ENCODE peak calls at places on chromosomes 16 and 17, in six cellular contexts. U is MG63, A is MCF 10A, Z is GM04504, F is stomach, C is AG09309. H is an unnamed sample.

GRCh38 chr17:50731575-50732460 is 12.4 kb downstream of the LUC7L3 start:
- DNase-seq in U (no peak), A (no peak), Z (no peak), F (no peak), C (no peak), H (no peak)

GRCh38 chr16:21301168-21301894 is 23.2 kb upstream of the CRYM start:
- DNase-seq in U (peak), A (peak), Z (no peak), F (peak), C (no peak), H (no peak)

GRCh38 chr17:10616502-10617119 is 40.5 kb downstream of the MYH3 start:
- DNase-seq in U (peak), A (peak), Z (no peak), F (peak), C (peak), H (no peak)

GRCh38 chr16:80509872-80510271 is 30.9 kb upstream of the DYNLRB2 start:
- DNase-seq in U (no peak), A (no peak), Z (no peak), F (no peak), C (no peak), H (no peak)

GRCh38 chr17:82931696-82932060 is 91.9 kb upstream of the ZNF750 start:
- DNase-seq in U (peak), A (peak), Z (peak), F (peak), C (peak), H (peak)

GRCh38 chr16:86373502-86373901 is 136.8 kb upstream of the FOXF1 start:
- DNase-seq in U (no peak), A (no peak), Z (no peak), F (no peak), C (no peak), H (no peak)

GRCh38 chr16:84117482-84117843 is 721 bp upstream of the MBTPS1 start:
- DNase-seq in U (no peak), A (no peak), Z (no peak), F (no peak), C (no peak), H (no peak)

GRCh38 chr17:45668316-45668715 is 115.8 kb upstream of the CRHR1 start:
- DNase-seq in U (no peak), A (no peak), Z (no peak), F (no peak), C (no peak), H (no peak)

GRCh38 chr16:75494696-75495601 is at the start of gene CHST6:
- DNase-seq in U (no peak), A (no peak), Z (no peak), F (no peak), C (no peak), H (no peak)

GRCh38 chr17:10197362-10197720 is 1.1 kb downstream of the GAS7 start:
- DNase-seq in U (no peak), A (no peak), Z (no peak), F (no peak), C (no peak), H (no peak)

GRCh38 chr17:80991645-80992076 is at the start of gene CHMP6:
- DNase-seq in U (peak), A (peak), Z (peak), F (peak), C (no peak), H (no peak)

GRCh38 chr17:45248132-45248936 is 13.6 kb downstream of the SPATA32 start:
- DNase-seq in U (no peak), A (peak), Z (no peak), F (peak), C (no peak), H (no peak)

GRCh38 chr17:5126719-5127488 is 11.1 kb downstream of the USP6 start:
- DNase-seq in U (no peak), A (no peak), Z (no peak), F (no peak), C (no peak), H (no peak)

GRCh38 chr17:69723741-69724140 is 309.2 kb downstream of the MAP2K6 start:
- DNase-seq in U (no peak), A (peak), Z (no peak), F (no peak), C (no peak), H (no peak)

GRCh38 chr16:24816688-24817087 is 29.1 kb upstream of the SLC5A11 start:
- DNase-seq in U (no peak), A (no peak), Z (no peak), F (no peak), C (no peak), H (no peak)

GRCh38 chr16:14462811-14463210 is 167.2 kb downstream of the PARN start:
- DNase-seq in U (no peak), A (no peak), Z (no peak), F (no peak), C (no peak), H (no peak)

GRCh38 chr17:48012151-48012520 is 25.5 kb downstream of the COPZ2 start:
- DNase-seq in U (no peak), A (no peak), Z (no peak), F (peak), C (no peak), H (no peak)

GRCh38 chr16:50666658-50667496 is 14.2 kb downstream of the SNX20 start:
- DNase-seq in U (no peak), A (no peak), Z (no peak), F (no peak), C (no peak), H (no peak)

GRCh38 chr17:77337150-77337549 is 196.4 kb downstream of the SEC14L1 start:
- DNase-seq in U (no peak), A (no peak), Z (no peak), F (no peak), C (no peak), H (no peak)

GRCh38 chr16:11142951-11143740 is 112.9 kb downstream of the SOCS1 start:
- DNase-seq in U (no peak), A (no peak), Z (no peak), F (no peak), C (no peak), H (no peak)

GRCh38 chr17:27602721-27603445 is 28.1 kb upstream of the LGALS9 start:
- DNase-seq in U (peak), A (peak), Z (peak), F (peak), C (peak), H (no peak)

GRCh38 chr16:61179571-61179970 is 856.7 kb downstream of the CDH8 start:
- DNase-seq in U (no peak), A (no peak), Z (no peak), F (no peak), C (no peak), H (no peak)

GRCh38 chr16:9012848-9013507 is 49.3 kb upstream of the USP7 start:
- DNase-seq in U (no peak), A (no peak), Z (no peak), F (no peak), C (no peak), H (no peak)

GRCh38 chr17:1055751-1056645 is 59.1 kb downstream of the TIMM22 start:
- DNase-seq in U (peak), A (peak), Z (peak), F (peak), C (no peak), H (no peak)

GRCh38 chr16:66408181-66409048 is 18.7 kb upstream of the BEAN1 start:
- DNase-seq in U (peak), A (peak), Z (no peak), F (no peak), C (no peak), H (no peak)

GRCh38 chr16:4327782-4328579 is 12.1 kb downstream of the GLIS2 start:
- DNase-seq in U (peak), A (no peak), Z (no peak), F (peak), C (no peak), H (no peak)

GRCh38 chr16:30992931-30993816 is 8.2 kb downstream of the HSD3B7 start:
- DNase-seq in U (no peak), A (no peak), Z (no peak), F (no peak), C (no peak), H (no peak)

GRCh38 chr16:77273815-77274214 is 74.6 kb downstream of the SYCE1L start:
- DNase-seq in U (peak), A (peak), Z (no peak), F (no peak), C (peak), H (no peak)

GRCh38 chr16:55462241-55462640 is 16.8 kb upstream of the MMP2 start:
- DNase-seq in U (no peak), A (no peak), Z (no peak), F (no peak), C (no peak), H (no peak)

GRCh38 chr17:68456529-68457167 is 648 bp downstream of the WIPI1 start:
- DNase-seq in U (peak), A (peak), Z (peak), F (peak), C (peak), H (peak)

GRCh38 chr16:68423771-68424170 is 24.5 kb downstream of the SMPD3 start:
- DNase-seq in U (no peak), A (no peak), Z (no peak), F (no peak), C (no peak), H (no peak)

GRCh38 chr16:17368951-17369350 is 101.8 kb downstream of the XYLT1 start:
- DNase-seq in U (no peak), A (no peak), Z (no peak), F (no peak), C (no peak), H (no peak)

GRCh38 chr17:10327640-10328039 is 45.2 kb downstream of the MYH13 start:
- DNase-seq in U (peak), A (peak), Z (peak), F (peak), C (peak), H (peak)

GRCh38 chr16:81495321-81496234 is 51.0 kb downstream of the CMIP start:
- DNase-seq in U (no peak), A (no peak), Z (no peak), F (peak), C (no peak), H (no peak)

GRCh38 chr16:48597563-48598392 is 12.2 kb downstream of the N4BP1 start:
- DNase-seq in U (no peak), A (no peak), Z (no peak), F (no peak), C (no peak), H (no peak)

GRCh38 chr17:75069783-75070182 is 18.0 kb upstream of the SLC16A5 start:
- DNase-seq in U (no peak), A (peak), Z (no peak), F (peak), C (no peak), H (no peak)

GRCh38 chr17:70653850-70654249 is 484.5 kb downstream of the KCNJ2 start:
- DNase-seq in U (no peak), A (no peak), Z (no peak), F (no peak), C (no peak), H (no peak)

GRCh38 chr17:50511058-50511457 is 2.8 kb downstream of the MYCBPAP start:
- DNase-seq in U (no peak), A (no peak), Z (no peak), F (no peak), C (no peak), H (no peak)

GRCh38 chr17:50222922-50223321 is 21.5 kb upstream of the COL1A1 start:
- DNase-seq in U (no peak), A (peak), Z (no peak), F (no peak), C (no peak), H (no peak)

H was measured in BJ.